ENCODE peak calls at places on chromosomes 5 and 9, in seven cellular contexts. Q is H1, P is SK-N-SH, F is GM12878, B is HepG2, S is HCT116, R is K562. E is an unnamed sample.

GRCh38 chr5:142439208-142439607 is 114.4 kb upstream of the SPRY4 start:
- DNase-seq in Q (no peak), P (no peak), F (no peak), B (no peak), S (no peak), R (no peak), E (no peak)

GRCh38 chr9:128061305-128061704 is 5.8 kb downstream of the NAIF1 start:
- DNase-seq in Q (no peak), P (no peak), F (no peak), B (no peak), S (no peak), R (no peak), E (no peak)

GRCh38 chr9:87567566-87567965 is 69.9 kb downstream of the DAPK1 start:
- DNase-seq in Q (no peak), P (no peak), F (no peak), B (no peak), S (no peak), R (peak; percentile 11), E (no peak)

GRCh38 chr5:124617787-124618186 is 128.7 kb downstream of the ZNF608 start:
- DNase-seq in Q (no peak), P (no peak), F (no peak), B (no peak), S (no peak), R (no peak), E (no peak)

GRCh38 chr9:110282023-110282766 is 25.9 kb upstream of the TXN start:
- DNase-seq in Q (no peak), P (no peak), F (no peak), B (peak; percentile 28), S (no peak), R (no peak), E (no peak)

GRCh38 chr9:14316574-14317304 is 2.8 kb upstream of the NFIB start:
- DNase-seq in Q (no peak), P (no peak), F (no peak), B (no peak), S (no peak), R (no peak), E (no peak)

GRCh38 chr5:86861514-86861913 is 243.8 kb downstream of the COX7C start:
- DNase-seq in Q (no peak), P (no peak), F (no peak), B (no peak), S (no peak), R (no peak), E (no peak)

GRCh38 chr5:172950176-172950965 is 8.9 kb upstream of the RPL26L1 start:
- DNase-seq in Q (no peak), P (no peak), F (no peak), B (no peak), S (no peak), R (no peak), E (no peak)

GRCh38 chr5:57698785-57699184 is 216.2 kb upstream of the ACTBL2 start:
- DNase-seq in Q (no peak), P (no peak), F (no peak), B (peak; percentile 42), S (peak; percentile 76), R (no peak), E (peak; percentile 15)

GRCh38 chr9:87337335-87338074 is 160.2 kb upstream of the DAPK1 start:
- DNase-seq in Q (no peak), P (peak; percentile 21), F (no peak), B (no peak), S (no peak), R (no peak), E (peak; percentile 28)

GRCh38 chr5:121704291-121704690 is 147.4 kb upstream of the FTMT start:
- DNase-seq in Q (no peak), P (no peak), F (no peak), B (no peak), S (no peak), R (no peak), E (no peak)

GRCh38 chr9:90903731-90904422 is 102.3 kb downstream of the SYK start:
- DNase-seq in Q (no peak), P (no peak), F (no peak), B (no peak), S (no peak), R (no peak), E (no peak)

GRCh38 chr9:126615251-126615790 is 1.6 kb downstream of the LMX1B start:
- DNase-seq in Q (peak; percentile 75), P (no peak), F (no peak), B (peak; percentile 21), S (no peak), R (no peak), E (peak; percentile 87)

GRCh38 chr9:27394154-27394825 is 97.3 kb upstream of the EQTN start:
- DNase-seq in Q (no peak), P (no peak), F (no peak), B (no peak), S (no peak), R (no peak), E (no peak)

GRCh38 chr5:169978744-169979143 is 1.6 kb downstream of the INSYN2B start:
- DNase-seq in Q (no peak), P (no peak), F (no peak), B (no peak), S (no peak), R (no peak), E (no peak)

GRCh38 chr5:78979117-78979742 is 5.9 kb downstream of the ARSB start:
- DNase-seq in Q (no peak), P (no peak), F (no peak), B (peak; percentile 81), S (no peak), R (no peak), E (no peak)

GRCh38 chr5:6820851-6821479 is 107.7 kb downstream of the TENT4A start:
- DNase-seq in Q (peak; percentile 86), P (peak; percentile 70), F (no peak), B (peak; percentile 47), S (peak; percentile 27), R (peak; percentile 89), E (peak; percentile 71)

GRCh38 chr9:33172256-33172678 is 5.1 kb upstream of the B4GALT1 start:
- DNase-seq in Q (no peak), P (no peak), F (no peak), B (peak; percentile 79), S (no peak), R (no peak), E (no peak)

GRCh38 chr9:801399-802071 is 40.0 kb upstream of the DMRT1 start:
- DNase-seq in Q (no peak), P (no peak), F (no peak), B (no peak), S (no peak), R (no peak), E (no peak)

GRCh38 chr5:59422026-59422941 is 471.2 kb downstream of the PDE4D start:
- DNase-seq in Q (no peak), P (no peak), F (no peak), B (no peak), S (no peak), R (no peak), E (no peak)

GRCh38 chr9:126154182-126154827 is 172.3 kb upstream of the MVB12B start:
- DNase-seq in Q (no peak), P (no peak), F (no peak), B (no peak), S (no peak), R (no peak), E (no peak)

GRCh38 chr5:92758552-92758951 is 822.5 kb downstream of the NR2F1-AS1 start:
- DNase-seq in Q (no peak), P (no peak), F (no peak), B (no peak), S (no peak), R (no peak), E (no peak)

GRCh38 chr9:99294850-99295461 is 72.9 kb downstream of the SEC61B start:
- DNase-seq in Q (no peak), P (no peak), F (no peak), B (peak; percentile 1), S (peak; percentile 27), R (no peak), E (no peak)

GRCh38 chr9:97431549-97432143 is 19.8 kb downstream of the TDRD7 start:
- DNase-seq in Q (no peak), P (no peak), F (no peak), B (no peak), S (no peak), R (no peak), E (no peak)

GRCh38 chr5:392431-392988 is 50.5 kb upstream of the EXOC3 start:
- DNase-seq in Q (peak; percentile 49), P (no peak), F (peak; percentile 95), B (no peak), S (peak; percentile 8), R (no peak), E (no peak)

GRCh38 chr9:129347323-129348120 is 169.5 kb upstream of the IER5L start:
- DNase-seq in Q (no peak), P (peak; percentile 11), F (no peak), B (no peak), S (no peak), R (no peak), E (no peak)

GRCh38 chr9:112325600-112325999 is 7.8 kb downstream of the PTBP3 start:
- DNase-seq in Q (no peak), P (no peak), F (no peak), B (no peak), S (no peak), R (no peak), E (peak; percentile 64)

GRCh38 chr9:21522348-21522747 is 40.2 kb upstream of the IFNE start:
- DNase-seq in Q (no peak), P (no peak), F (no peak), B (no peak), S (no peak), R (no peak), E (no peak)

GRCh38 chr5:151581841-151582583 is 9.1 kb downstream of the FAT2 start:
- DNase-seq in Q (no peak), P (no peak), F (no peak), B (no peak), S (no peak), R (no peak), E (no peak)
- TF ChIP-seq JUND in Q (no peak), P (no peak), F (no peak), B (no peak), S (no peak), R (no peak), E (no peak)

GRCh38 chr9:70924380-70924779 is 197.0 kb downstream of the TRPM3 start:
- DNase-seq in Q (no peak), P (no peak), F (no peak), B (no peak), S (no peak), R (no peak), E (no peak)
- TF ChIP-seq JUND in Q (no peak), P (peak; percentile 5), F (no peak), B (no peak), S (no peak), R (no peak), E (no peak)

GRCh38 chr9:78074385-78075291 is 43.0 kb upstream of the GNAQ start:
- DNase-seq in Q (no peak), P (no peak), F (no peak), B (no peak), S (no peak), R (no peak), E (no peak)
- TF ChIP-seq JUND in Q (no peak), P (no peak), F (no peak), B (no peak), S (no peak), R (peak; percentile 26), E (no peak)

GRCh38 chr5:102800427-102800826 is 45.3 kb downstream of the PAM start:
- DNase-seq in Q (no peak), P (no peak), F (no peak), B (no peak), S (no peak), R (no peak), E (no peak)
- TF ChIP-seq JUND in Q (no peak), P (no peak), F (no peak), B (no peak), S (no peak), R (no peak), E (no peak)